ENCODE peak calls at places on chromosome 2, in seven cellular contexts. One of them, this sample, is unnamed.

GRCh38 chr2:189142893-189143759 is 36.4 kb downstream of the COL5A2 start:
- DNase-seq in HepG2: peak
- DNase-seq in GM12878: peak
- DNase-seq in HCT116: peak
- DNase-seq in K562: peak
- DNase-seq in H1: peak
- DNase-seq in SK-N-SH: no peak
- DNase-seq in this sample: no peak

GRCh38 chr2:162254472-162254871 is 11.2 kb upstream of the FAP start:
- DNase-seq in HepG2: no peak
- DNase-seq in GM12878: no peak
- DNase-seq in HCT116: no peak
- DNase-seq in K562: no peak
- DNase-seq in H1: no peak
- DNase-seq in SK-N-SH: no peak
- DNase-seq in this sample: no peak

GRCh38 chr2:205683179-205683978 is 1.1 kb downstream of the NRP2 start:
- DNase-seq in HepG2: no peak
- DNase-seq in GM12878: no peak
- DNase-seq in HCT116: no peak
- DNase-seq in K562: no peak
- DNase-seq in H1: peak
- DNase-seq in SK-N-SH: no peak
- DNase-seq in this sample: no peak

GRCh38 chr2:230158468-230158867 is 61.3 kb downstream of the SP110 start:
- DNase-seq in HepG2: peak
- DNase-seq in GM12878: no peak
- DNase-seq in HCT116: no peak
- DNase-seq in K562: no peak
- DNase-seq in H1: no peak
- DNase-seq in SK-N-SH: no peak
- DNase-seq in this sample: no peak

GRCh38 chr2:28469304-28469703 is 26.6 kb upstream of the PLB1 start:
- DNase-seq in HepG2: no peak
- DNase-seq in GM12878: no peak
- DNase-seq in HCT116: no peak
- DNase-seq in K562: no peak
- DNase-seq in H1: no peak
- DNase-seq in SK-N-SH: no peak
- DNase-seq in this sample: no peak

GRCh38 chr2:238506669-238507068 is 79.9 kb downstream of the ASB1 start:
- DNase-seq in HepG2: no peak
- DNase-seq in GM12878: no peak
- DNase-seq in HCT116: no peak
- DNase-seq in K562: no peak
- DNase-seq in H1: no peak
- DNase-seq in SK-N-SH: no peak
- DNase-seq in this sample: no peak

GRCh38 chr2:112927745-112928144 is 16.8 kb downstream of the IL37 start:
- DNase-seq in HepG2: no peak
- DNase-seq in GM12878: no peak
- DNase-seq in HCT116: no peak
- DNase-seq in K562: no peak
- DNase-seq in H1: no peak
- DNase-seq in SK-N-SH: no peak
- DNase-seq in this sample: no peak

GRCh38 chr2:120520929-120521912 is 175.3 kb downstream of the INHBB start:
- DNase-seq in HepG2: peak
- DNase-seq in GM12878: no peak
- DNase-seq in HCT116: peak
- DNase-seq in K562: peak
- DNase-seq in H1: peak
- DNase-seq in SK-N-SH: peak
- DNase-seq in this sample: peak

GRCh38 chr2:150788741-150789140 is 301.3 kb upstream of the RND3 start:
- DNase-seq in HepG2: no peak
- DNase-seq in GM12878: no peak
- DNase-seq in HCT116: no peak
- DNase-seq in K562: no peak
- DNase-seq in H1: no peak
- DNase-seq in SK-N-SH: no peak
- DNase-seq in this sample: no peak

GRCh38 chr2:204282525-204282924 is 262.8 kb upstream of the PARD3B start:
- DNase-seq in HepG2: peak
- DNase-seq in GM12878: no peak
- DNase-seq in HCT116: no peak
- DNase-seq in K562: no peak
- DNase-seq in H1: no peak
- DNase-seq in SK-N-SH: no peak
- DNase-seq in this sample: no peak

GRCh38 chr2:175552902-175553301 is 371.4 kb upstream of the ATP5MC3 start:
- DNase-seq in HepG2: no peak
- DNase-seq in GM12878: no peak
- DNase-seq in HCT116: no peak
- DNase-seq in K562: no peak
- DNase-seq in H1: no peak
- DNase-seq in SK-N-SH: no peak
- DNase-seq in this sample: no peak

GRCh38 chr2:201697899-201698298 is 545 bp downstream of the MPP4 start:
- DNase-seq in HepG2: no peak
- DNase-seq in GM12878: no peak
- DNase-seq in HCT116: no peak
- DNase-seq in K562: no peak
- DNase-seq in H1: no peak
- DNase-seq in SK-N-SH: no peak
- DNase-seq in this sample: no peak

GRCh38 chr2:128260239-128261138 is 58.2 kb downstream of the HS6ST1 start:
- DNase-seq in HepG2: peak
- DNase-seq in GM12878: no peak
- DNase-seq in HCT116: peak
- DNase-seq in K562: no peak
- DNase-seq in H1: peak
- DNase-seq in SK-N-SH: peak
- DNase-seq in this sample: no peak

GRCh38 chr2:73035899-73036778 is 35.4 kb downstream of the SFXN5 start:
- DNase-seq in HepG2: peak
- DNase-seq in GM12878: no peak
- DNase-seq in HCT116: peak
- DNase-seq in K562: peak
- DNase-seq in H1: peak
- DNase-seq in SK-N-SH: no peak
- DNase-seq in this sample: no peak

GRCh38 chr2:126802316-126802715 is 96.4 kb upstream of the TEX51 start:
- DNase-seq in HepG2: no peak
- DNase-seq in GM12878: no peak
- DNase-seq in HCT116: no peak
- DNase-seq in K562: no peak
- DNase-seq in H1: peak
- DNase-seq in SK-N-SH: no peak
- DNase-seq in this sample: no peak

GRCh38 chr2:130341562-130342019 is 1.1 kb upstream of the IMP4 start:
- DNase-seq in HepG2: no peak
- DNase-seq in GM12878: no peak
- DNase-seq in HCT116: no peak
- DNase-seq in K562: peak
- DNase-seq in H1: no peak
- DNase-seq in SK-N-SH: no peak
- DNase-seq in this sample: peak

GRCh38 chr2:120613742-120614481 is 121.8 kb upstream of the GLI2 start:
- DNase-seq in HepG2: no peak
- DNase-seq in GM12878: no peak
- DNase-seq in HCT116: no peak
- DNase-seq in K562: no peak
- DNase-seq in H1: no peak
- DNase-seq in SK-N-SH: no peak
- DNase-seq in this sample: no peak

GRCh38 chr2:36371070-36371962 is 15.7 kb downstream of the CRIM1 start:
- DNase-seq in HepG2: peak
- DNase-seq in GM12878: no peak
- DNase-seq in HCT116: no peak
- DNase-seq in K562: no peak
- DNase-seq in H1: no peak
- DNase-seq in SK-N-SH: no peak
- DNase-seq in this sample: peak

GRCh38 chr2:205024822-205025518 is 479.7 kb downstream of the PARD3B start:
- DNase-seq in HepG2: peak
- DNase-seq in GM12878: no peak
- DNase-seq in HCT116: peak
- DNase-seq in K562: peak
- DNase-seq in H1: no peak
- DNase-seq in SK-N-SH: peak
- DNase-seq in this sample: peak

DNA sequence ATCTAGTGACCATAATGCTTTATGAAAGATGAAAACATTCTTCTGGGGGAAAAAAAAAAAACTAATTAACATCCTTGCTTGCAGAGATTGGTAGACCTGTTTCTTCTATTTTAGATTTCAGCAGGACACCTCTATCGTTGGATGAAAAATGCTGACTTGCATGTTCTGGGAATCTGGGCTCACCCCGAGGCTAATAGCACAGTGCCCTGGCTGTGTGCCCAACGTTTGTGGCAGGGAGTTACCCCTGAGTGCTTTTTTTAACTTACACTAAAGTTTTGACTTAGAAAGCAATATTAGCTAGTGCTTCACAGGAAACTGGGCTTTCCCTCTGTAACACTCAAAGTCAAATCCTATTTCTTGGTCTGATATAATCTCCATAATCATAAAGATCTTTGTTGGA is 233.2 kb downstream of the SLC8A1 start:
- DNase-seq in HepG2: no peak
- DNase-seq in GM12878: no peak
- DNase-seq in HCT116: no peak
- DNase-seq in K562: no peak
- DNase-seq in H1: no peak
- DNase-seq in SK-N-SH: no peak
- DNase-seq in this sample: peak
- TF ChIP-seq JUND in HepG2: no peak
- TF ChIP-seq JUND in GM12878: no peak
- TF ChIP-seq JUND in HCT116: no peak
- TF ChIP-seq JUND in K562: no peak
- TF ChIP-seq JUND in H1: no peak
- TF ChIP-seq JUND in SK-N-SH: no peak
- TF ChIP-seq JUND in this sample: no peak

GRCh38 chr2:65729246-65729645 is 296.8 kb upstream of the SPRED2 start:
- DNase-seq in HepG2: no peak
- DNase-seq in GM12878: no peak
- DNase-seq in HCT116: no peak
- DNase-seq in K562: no peak
- DNase-seq in H1: no peak
- DNase-seq in SK-N-SH: no peak
- DNase-seq in this sample: no peak

GRCh38 chr2:65730186-65730585 is 297.8 kb upstream of the SPRED2 start:
- DNase-seq in HepG2: no peak
- DNase-seq in GM12878: no peak
- DNase-seq in HCT116: no peak
- DNase-seq in K562: no peak
- DNase-seq in H1: no peak
- DNase-seq in SK-N-SH: no peak
- DNase-seq in this sample: no peak

GRCh38 chr2:65728477-65729180 is 296.2 kb upstream of the SPRED2 start:
- DNase-seq in HepG2: no peak
- DNase-seq in GM12878: no peak
- DNase-seq in HCT116: peak
- DNase-seq in K562: no peak
- DNase-seq in H1: no peak
- DNase-seq in SK-N-SH: no peak
- DNase-seq in this sample: no peak

DNA sequence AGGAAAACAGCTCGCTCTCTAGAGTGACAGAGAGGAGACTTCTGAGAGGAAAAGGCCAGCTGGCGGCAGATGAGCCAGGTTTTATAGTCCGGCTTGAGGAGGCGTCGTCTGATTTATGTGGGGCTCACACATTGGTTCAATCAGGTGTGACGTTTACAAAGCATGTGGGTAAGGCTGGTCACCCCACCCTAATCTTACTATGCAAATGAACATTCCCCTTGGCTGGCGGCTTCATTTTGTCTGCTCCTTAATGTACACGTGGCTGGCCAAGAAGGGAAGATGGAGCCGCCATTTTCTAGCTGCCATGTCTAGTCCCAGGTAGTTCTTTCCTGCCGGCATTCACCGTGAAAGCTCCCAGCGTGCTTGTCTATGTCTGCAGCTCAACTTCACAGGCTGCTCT is 299.1 kb upstream of the SPRED2 start:
- DNase-seq in HepG2: no peak
- DNase-seq in GM12878: no peak
- DNase-seq in HCT116: no peak
- DNase-seq in K562: no peak
- DNase-seq in H1: no peak
- DNase-seq in SK-N-SH: no peak
- DNase-seq in this sample: no peak
- TF ChIP-seq JUND in HepG2: no peak
- TF ChIP-seq JUND in GM12878: no peak
- TF ChIP-seq JUND in HCT116: no peak
- TF ChIP-seq JUND in K562: no peak
- TF ChIP-seq JUND in H1: no peak
- TF ChIP-seq JUND in SK-N-SH: no peak
- TF ChIP-seq JUND in this sample: no peak

GRCh38 chr2:11290211-11290610 is 54.2 kb downstream of the ROCK2 start:
- DNase-seq in HepG2: no peak
- DNase-seq in GM12878: no peak
- DNase-seq in HCT116: no peak
- DNase-seq in K562: no peak
- DNase-seq in H1: no peak
- DNase-seq in SK-N-SH: no peak
- DNase-seq in this sample: no peak
- TF ChIP-seq JUND in HepG2: no peak
- TF ChIP-seq JUND in GM12878: no peak
- TF ChIP-seq JUND in HCT116: no peak
- TF ChIP-seq JUND in K562: no peak
- TF ChIP-seq JUND in H1: no peak
- TF ChIP-seq JUND in SK-N-SH: no peak
- TF ChIP-seq JUND in this sample: no peak

GRCh38 chr2:182522428-182522896 is 95.6 kb upstream of the PDE1A start:
- DNase-seq in HepG2: no peak
- DNase-seq in GM12878: no peak
- DNase-seq in HCT116: no peak
- DNase-seq in K562: no peak
- DNase-seq in H1: no peak
- DNase-seq in SK-N-SH: no peak
- DNase-seq in this sample: no peak

GRCh38 chr2:182521453-182522427 is 94.9 kb upstream of the PDE1A start:
- DNase-seq in HepG2: no peak
- DNase-seq in GM12878: no peak
- DNase-seq in HCT116: no peak
- DNase-seq in K562: no peak
- DNase-seq in H1: no peak
- DNase-seq in SK-N-SH: no peak
- DNase-seq in this sample: no peak

DNA sequence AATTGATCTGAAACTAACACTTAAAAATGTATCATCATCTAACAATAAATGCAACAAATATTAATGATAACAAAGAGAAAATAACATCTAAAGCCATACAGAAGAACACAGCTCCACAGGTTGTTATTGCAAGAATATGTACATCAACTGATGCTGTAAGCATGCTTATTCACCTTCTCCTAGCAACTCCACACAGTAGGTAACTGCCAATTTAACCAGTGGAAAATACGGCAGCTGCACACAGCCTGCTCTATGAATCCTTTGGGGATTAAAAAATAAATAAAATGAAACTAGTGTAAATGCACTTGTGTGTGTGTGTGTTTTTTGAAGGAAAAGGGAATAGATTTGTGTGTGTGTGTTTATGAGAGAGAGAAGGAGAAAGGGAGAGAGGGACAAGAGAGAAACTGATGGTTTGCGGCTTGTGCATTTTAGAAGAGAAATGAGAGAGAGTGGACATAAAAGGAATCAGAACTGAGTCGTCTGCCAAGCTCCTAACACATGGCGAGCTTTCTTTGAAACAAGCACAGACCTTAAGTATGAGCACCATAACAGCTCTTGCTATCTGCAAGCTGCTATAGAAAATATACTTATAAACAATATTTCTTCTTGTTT is 96.2 kb upstream of the PDE1A start:
- DNase-seq in HepG2: no peak
- DNase-seq in GM12878: no peak
- DNase-seq in HCT116: no peak
- DNase-seq in K562: no peak
- DNase-seq in H1: no peak
- DNase-seq in SK-N-SH: no peak
- DNase-seq in this sample: no peak
- TF ChIP-seq JUND in HepG2: no peak
- TF ChIP-seq JUND in GM12878: no peak
- TF ChIP-seq JUND in HCT116: no peak
- TF ChIP-seq JUND in K562: no peak
- TF ChIP-seq JUND in H1: no peak
- TF ChIP-seq JUND in SK-N-SH: no peak
- TF ChIP-seq JUND in this sample: no peak

This sample was measured in T47D.